ENCODE peak calls at places on chromosomes 2 and 18, in ten cellular contexts. I, L, A, E, H, J, C, T, Y and S are unnamed samples.

GRCh38 chr2:138323382-138324067 is 178.0 kb upstream of the SPOPL start:
- DNase-seq in H (no peak), E (no peak), I (no peak), A (no peak), L (no peak), Y (no peak), T (no peak), J (no peak), C (no peak), S (no peak)

GRCh38 chr2:223297788-223298187 is 245.8 kb downstream of the KCNE4 start:
- DNase-seq in E (no peak), I (no peak), J (peak), H (no peak), C (no peak), Y (no peak), T (no peak), A (no peak), L (no peak), S (peak)

GRCh38 chr2:75186829-75187228 is 12.5 kb downstream of the TACR1 start:
- DNase-seq in A (no peak), H (peak), Y (no peak), I (no peak), T (no peak), J (no peak), E (no peak), C (no peak), L (no peak), S (no peak)

GRCh38 chr18:29028560-29028959 is 851.6 kb upstream of the CDH2 start:
- DNase-seq in Y (no peak), L (no peak), I (no peak), A (no peak), E (no peak), H (no peak), T (no peak), C (no peak), J (no peak), S (no peak)

GRCh38 chr2:226794751-226795171 is 4.9 kb downstream of the IRS1 start:
- DNase-seq in I (peak), H (no peak), T (no peak), J (peak), Y (no peak), C (no peak), A (no peak), E (no peak), L (no peak), S (peak)

GRCh38 chr2:118222643-118223486 is 134.6 kb downstream of the INSIG2 start:
- DNase-seq in E (no peak), H (no peak), L (no peak), I (no peak), T (no peak), A (no peak), C (no peak), Y (no peak), J (peak), S (peak)

GRCh38 chr18:12895016-12895415 is 11.0 kb upstream of the PTPN2 start:
- DNase-seq in A (no peak), T (no peak), J (no peak), C (no peak), L (no peak), E (no peak), H (no peak), Y (no peak), I (no peak), S (no peak)

GRCh38 chr2:148052687-148053086 is 31.8 kb downstream of the MBD5 start:
- DNase-seq in H (no peak), L (no peak), T (no peak), E (no peak), Y (no peak), J (no peak), C (no peak), A (no peak), I (no peak), S (no peak)

GRCh38 chr18:36139251-36139650 is 9.6 kb downstream of the ELP2 start:
- DNase-seq in H (no peak), T (no peak), I (no peak), L (no peak), A (no peak), J (peak), Y (no peak), E (no peak), C (no peak), S (no peak)

GRCh38 chr2:120134263-120134662 is 88.9 kb downstream of the TMEM185B start:
- DNase-seq in J (no peak), T (no peak), C (no peak), I (peak), L (peak), E (no peak), A (no peak), Y (no peak), H (no peak), S (peak)

GRCh38 chr2:138622606-138623005 is 121.0 kb downstream of the SPOPL start:
- DNase-seq in E (no peak), J (no peak), Y (no peak), I (no peak), H (no peak), A (no peak), C (no peak), T (no peak), L (no peak), S (no peak)

GRCh38 chr18:23945416-23946079 is 69.0 kb upstream of the TTC39C start:
- DNase-seq in E (no peak), A (no peak), L (no peak), H (no peak), T (no peak), J (no peak), Y (no peak), C (no peak), I (no peak), S (no peak)

GRCh38 chr2:20494246-20494645 is 47.4 kb downstream of the RHOB start:
- DNase-seq in I (no peak), E (no peak), A (no peak), C (no peak), T (no peak), L (no peak), Y (no peak), J (no peak), H (no peak), S (peak)

GRCh38 chr2:202822411-202822810 is 49.2 kb downstream of the ICA1L start:
- DNase-seq in I (no peak), T (no peak), A (no peak), C (no peak), L (no peak), J (no peak), E (no peak), H (no peak), Y (no peak), S (peak)

GRCh38 chr2:187994464-187995331 is 297.0 kb upstream of the GULP1 start:
- DNase-seq in A (no peak), I (peak), J (peak), T (no peak), Y (no peak), L (no peak), E (no peak), H (no peak), C (no peak), S (peak)

GRCh38 chr2:146123714-146124113 is 1603.8 kb upstream of the ZEB2 start:
- DNase-seq in A (no peak), I (no peak), J (no peak), T (no peak), Y (no peak), C (no peak), E (no peak), L (no peak), H (no peak), S (peak)

GRCh38 chr2:234981197-234982095 is 29.6 kb downstream of the SH3BP4 start:
- DNase-seq in I (peak), A (no peak), T (peak), J (peak), L (peak), H (peak), C (no peak), E (no peak), Y (no peak), S (peak)

GRCh38 chr2:30691948-30692828 is 115.1 kb downstream of the CAPN13 start:
- DNase-seq in A (no peak), T (peak), J (no peak), H (no peak), E (no peak), L (no peak), I (no peak), C (no peak), Y (no peak), S (peak)

GRCh38 chr2:200479617-200480292 is 30.1 kb downstream of the KCTD18 start:
- DNase-seq in E (no peak), A (no peak), Y (no peak), L (peak), T (no peak), H (no peak), I (no peak), J (no peak), C (no peak), S (peak)